ENCODE peak calls at places on chromosome 20, in seven cellular contexts. M is ovary, E is H9, R is tibial artery, Y is PC-9, B is astrocyte of the spinal cord, X is progenitor cell of endocrine pancreas. Z is an unnamed sample.

GRCh38 chr20:46011631-46012482 is 3.1 kb downstream of the MMP9 start:
- DNase-seq in M (no peak), E (peak; percentile 98), R (no peak), Y (peak; percentile 46), B (no peak), X (no peak), Z (no peak)

GRCh38 chr20:8021541-8022269 is 2.1 kb upstream of the TMX4 start:
- DNase-seq in M (no peak), E (no peak), R (no peak), Y (no peak), B (no peak), X (no peak), Z (peak; percentile 22)

GRCh38 chr20:14553774-14554524 is 216.5 kb upstream of the FLRT3 start:
- DNase-seq in M (no peak), E (no peak), R (no peak), Y (no peak), B (peak; percentile 2), X (no peak), Z (no peak)

GRCh38 chr20:3250091-3250504 is 11.1 kb upstream of the SLC4A11 start:
- DNase-seq in M (no peak), E (peak; percentile 90), R (no peak), Y (peak; percentile 34), B (no peak), X (no peak), Z (peak; percentile 73)

GRCh38 chr20:43916073-43916874 is 1.6 kb downstream of the TOX2 start:
- DNase-seq in M (no peak), E (no peak), R (peak; percentile 60), Y (no peak), B (peak; percentile 25), X (no peak), Z (peak; percentile 60)

GRCh38 chr20:63657937-63658748 is at the start of gene RTEL1:
- DNase-seq in M (peak; percentile 90), E (peak; percentile 91), R (peak; percentile 95), Y (peak; percentile 95), B (peak; percentile 96), X (peak; percentile 81), Z (peak; percentile 95)

GRCh38 chr20:56924976-56925695 is 296.0 kb downstream of the TFAP2C start:
- DNase-seq in M (no peak), E (peak; percentile 87), R (peak; percentile 45), Y (no peak), B (no peak), X (peak; percentile 21), Z (peak; percentile 91)

GRCh38 chr20:60009826-60010616 is 51.8 kb downstream of the CDH26 start:
- DNase-seq in M (no peak), E (peak; percentile 53), R (no peak), Y (no peak), B (no peak), X (no peak), Z (no peak)

GRCh38 chr20:59830107-59831023 is 103.1 kb downstream of the SYCP2 start:
- DNase-seq in M (no peak), E (no peak), R (no peak), Y (no peak), B (no peak), X (no peak), Z (no peak)

GRCh38 chr20:32664352-32665159 is 9.2 kb downstream of the C20orf203 start:
- DNase-seq in M (no peak), E (no peak), R (no peak), Y (no peak), B (no peak), X (no peak), Z (no peak)

GRCh38 chr20:4999788-5000187 is 1.5 kb downstream of the SLC23A2 start:
- DNase-seq in M (no peak), E (no peak), R (no peak), Y (no peak), B (no peak), X (no peak), Z (no peak)

GRCh38 chr20:44166477-44166876 is 20.5 kb downstream of the JPH2 start:
- DNase-seq in M (no peak), E (no peak), R (peak; percentile 92), Y (peak; percentile 57), B (peak; percentile 37), X (no peak), Z (peak; percentile 35)

GRCh38 chr20:4014031-4014474 is 1.3 kb downstream of the RNF24 start:
- DNase-seq in M (peak; percentile 42), E (no peak), R (no peak), Y (peak; percentile 77), B (peak; percentile 85), X (no peak), Z (no peak)

GRCh38 chr20:61699184-61700066 is 366.3 kb downstream of the TAF4 start:
- DNase-seq in M (no peak), E (no peak), R (no peak), Y (no peak), B (no peak), X (no peak), Z (peak; percentile 47)

DNA sequence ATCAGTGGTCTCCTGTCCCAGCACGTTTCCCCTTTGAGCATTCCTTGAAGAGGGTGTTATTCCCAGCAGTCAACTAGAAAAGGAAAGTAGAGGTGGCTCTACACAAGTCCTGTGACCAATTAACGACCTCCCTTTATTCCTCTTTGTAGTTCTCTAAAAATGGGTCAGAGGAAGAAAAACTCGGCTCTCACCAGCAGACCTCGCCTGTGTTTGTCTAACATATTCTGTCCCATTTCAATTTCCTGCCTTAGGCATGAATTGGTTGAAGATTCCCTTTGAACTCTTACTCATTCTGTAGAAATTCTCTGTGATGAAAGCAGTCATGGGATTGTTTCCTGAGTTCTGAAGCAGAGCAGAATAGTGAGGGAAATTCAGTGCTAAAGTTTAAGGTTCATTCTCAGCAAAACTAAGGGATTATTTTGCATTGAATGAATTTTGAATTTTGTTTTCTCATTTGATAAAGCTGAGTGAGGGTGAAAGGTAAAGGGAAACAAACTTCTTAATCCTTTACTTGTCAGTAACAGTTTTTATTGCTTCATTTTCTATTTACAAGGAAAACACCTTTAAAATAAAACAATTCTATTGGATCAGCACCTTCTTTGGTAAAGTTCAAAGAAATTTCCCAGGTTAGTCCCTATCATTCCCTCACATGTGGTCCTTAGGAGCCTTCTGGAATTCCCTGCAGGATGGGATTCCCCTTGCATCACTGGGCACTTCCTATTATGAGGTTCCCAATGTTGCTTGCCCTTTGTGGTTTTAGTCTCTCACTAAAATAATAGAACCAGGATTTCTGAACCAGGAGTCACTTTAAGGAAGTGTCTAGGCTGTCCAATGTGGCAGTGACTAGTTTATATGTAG is 105.8 kb downstream of the SLX4IP start:
- DNase-seq in M (no peak), E (no peak), R (no peak), Y (no peak), B (peak; percentile 91), X (no peak), Z (no peak)
- TF ChIP-seq CTCF in M (no peak), E (no peak), R (no peak), Y (no peak), B (no peak), X (no peak), Z (no peak)

GRCh38 chr20:25220021-25220730 is 24.7 kb downstream of the ENTPD6 start:
- DNase-seq in M (no peak), E (no peak), R (peak; percentile 56), Y (no peak), B (peak; percentile 70), X (no peak), Z (no peak)
- TF ChIP-seq CTCF in M (no peak), E (peak; percentile 47), R (no peak), Y (peak; percentile 34), B (no peak), X (peak; percentile 51), Z (peak; percentile 48)

GRCh38 chr20:17896247-17896723 is 72.3 kb downstream of the SNX5 start:
- DNase-seq in M (no peak), E (no peak), R (no peak), Y (no peak), B (no peak), X (no peak), Z (no peak)

GRCh38 chr20:17898548-17898994 is 70.0 kb downstream of the SNX5 start:
- DNase-seq in M (peak; percentile 82), E (peak; percentile 64), R (peak; percentile 83), Y (peak; percentile 65), B (peak; percentile 65), X (peak; percentile 54), Z (peak; percentile 64)

GRCh38 chr20:17897566-17898307 is 70.9 kb downstream of the SNX5 start:
- DNase-seq in M (no peak), E (no peak), R (no peak), Y (no peak), B (no peak), X (no peak), Z (no peak)

GRCh38 chr20:17895641-17896246 is 72.8 kb downstream of the SNX5 start:
- DNase-seq in M (peak; percentile 74), E (no peak), R (peak; percentile 80), Y (no peak), B (peak; percentile 66), X (no peak), Z (no peak)

DNA sequence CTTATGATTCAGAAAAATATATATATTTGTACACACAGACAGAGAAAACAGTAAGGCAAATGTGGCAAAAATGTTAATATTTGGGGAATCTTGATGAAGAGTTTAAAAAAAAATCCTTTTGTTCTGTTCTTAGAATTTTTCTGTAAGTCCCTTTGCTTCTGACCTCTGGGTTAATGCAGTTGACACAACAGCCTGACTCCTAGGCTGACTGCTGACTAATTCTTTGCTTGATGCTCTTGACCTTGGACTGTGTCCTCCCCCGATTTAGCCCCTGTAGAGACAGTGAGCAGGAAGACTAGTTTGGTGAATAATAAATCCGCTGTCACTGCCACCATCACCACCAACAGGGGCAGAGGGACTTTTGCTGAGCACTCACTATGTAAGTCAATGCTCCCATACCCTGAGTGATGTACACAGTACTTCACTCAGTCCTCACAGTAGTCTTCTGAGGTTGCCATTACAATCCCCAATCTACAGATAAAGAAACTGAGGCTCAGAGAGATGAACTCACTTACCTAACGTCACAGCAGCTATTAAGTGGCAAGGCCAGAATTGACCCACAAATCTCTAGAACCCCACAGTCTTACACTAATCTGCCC is 71.7 kb downstream of the SNX5 start:
- DNase-seq in M (no peak), E (no peak), R (no peak), Y (no peak), B (no peak), X (no peak), Z (no peak)
- TF ChIP-seq CTCF in M (no peak), E (no peak), R (no peak), Y (no peak), B (no peak), X (no peak), Z (no peak)

GRCh38 chr20:10489853-10490627 is 54.9 kb downstream of the SLX4IP start:
- DNase-seq in M (no peak), E (no peak), R (no peak), Y (no peak), B (no peak), X (no peak), Z (no peak)

GRCh38 chr20:10490706-10491105 is 55.6 kb downstream of the SLX4IP start:
- DNase-seq in M (no peak), E (peak; percentile 46), R (no peak), Y (no peak), B (no peak), X (no peak), Z (no peak)

GRCh38 chr20:10492065-10492464 is 57.0 kb downstream of the SLX4IP start:
- DNase-seq in M (no peak), E (no peak), R (no peak), Y (no peak), B (peak; percentile 52), X (no peak), Z (no peak)

GRCh38 chr20:10495173-10495572 is 60.1 kb downstream of the SLX4IP start:
- DNase-seq in M (no peak), E (no peak), R (no peak), Y (no peak), B (no peak), X (no peak), Z (no peak)

DNA sequence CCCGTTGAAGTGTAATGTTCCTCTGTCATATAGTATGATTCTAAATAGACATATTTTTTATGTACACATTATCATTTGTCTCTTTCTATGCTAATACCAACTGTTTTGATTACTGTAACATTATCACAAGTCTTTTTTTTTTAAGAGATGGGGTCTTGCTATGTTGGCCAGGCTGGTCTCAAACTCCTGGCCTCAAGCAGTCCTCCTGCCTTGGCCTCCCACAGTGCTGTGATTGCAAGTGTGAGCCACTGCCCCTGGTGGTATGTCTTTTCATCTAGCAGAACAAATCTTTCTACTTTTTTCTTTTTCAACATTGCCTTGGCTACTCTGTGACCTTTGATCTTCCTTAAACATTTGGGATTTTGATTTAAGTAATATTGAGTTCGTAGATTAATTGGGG is 57.7 kb downstream of the SLX4IP start:
- DNase-seq in M (no peak), E (no peak), R (no peak), Y (no peak), B (no peak), X (no peak), Z (no peak)
- TF ChIP-seq CTCF in M (no peak), E (peak; percentile 29), R (no peak), Y (no peak), B (no peak), X (no peak), Z (no peak)